ENCODE peak calls at places on chromosomes 3 and 15, in four cellular contexts. One of them, this sample, is unnamed.

GRCh38 chr3:125624341-125624740 is 29.0 kb upstream of the OSBPL11 start:
- DNase-seq in NCI-H774: no peak
- DNase-seq in memory B cell: no peak
- DNase-seq in astrocyte of the cerebellum: no peak
- DNase-seq in this sample: no peak

GRCh38 chr15:67521770-67522568 is 1.0 kb downstream of the C15orf61 start:
- DNase-seq in astrocyte of the cerebellum: no peak
- DNase-seq in memory B cell: no peak
- DNase-seq in NCI-H774: no peak
- DNase-seq in this sample: no peak

GRCh38 chr15:70062321-70062956 is 35.3 kb downstream of the TLE3 start:
- DNase-seq in astrocyte of the cerebellum: peak
- DNase-seq in memory B cell: no peak
- DNase-seq in NCI-H774: no peak
- DNase-seq in this sample: peak

GRCh38 chr3:40623567-40623966 is 98.8 kb downstream of the ZNF621 start:
- DNase-seq in astrocyte of the cerebellum: no peak
- DNase-seq in NCI-H774: no peak
- DNase-seq in memory B cell: peak
- DNase-seq in this sample: peak

GRCh38 chr15:90062023-90062728 is 40.1 kb downstream of the IDH2 start:
- DNase-seq in astrocyte of the cerebellum: no peak
- DNase-seq in memory B cell: no peak
- DNase-seq in NCI-H774: peak
- DNase-seq in this sample: no peak

GRCh38 chr15:49024840-49025239 is 21.4 kb downstream of the SECISBP2L start:
- DNase-seq in memory B cell: no peak
- DNase-seq in astrocyte of the cerebellum: no peak
- DNase-seq in NCI-H774: no peak
- DNase-seq in this sample: no peak

GRCh38 chr3:65030847-65031463 is 343.2 kb upstream of the ADAMTS9 start:
- DNase-seq in NCI-H774: no peak
- DNase-seq in memory B cell: no peak
- DNase-seq in astrocyte of the cerebellum: peak
- DNase-seq in this sample: peak

GRCh38 chr3:39407259-39407629 is 724 bp downstream of the RPSA start:
- DNase-seq in NCI-H774: no peak
- DNase-seq in memory B cell: no peak
- DNase-seq in astrocyte of the cerebellum: no peak
- DNase-seq in this sample: no peak

GRCh38 chr3:184757010-184757651 is 45.3 kb upstream of the MAGEF1 start:
- DNase-seq in memory B cell: no peak
- DNase-seq in astrocyte of the cerebellum: no peak
- DNase-seq in NCI-H774: no peak
- DNase-seq in this sample: no peak

GRCh38 chr15:95804484-95804883 is 526.0 kb upstream of the NR2F2 start:
- DNase-seq in memory B cell: no peak
- DNase-seq in NCI-H774: no peak
- DNase-seq in astrocyte of the cerebellum: no peak
- DNase-seq in this sample: no peak

GRCh38 chr15:96150277-96150676 is 180.2 kb upstream of the NR2F2 start:
- DNase-seq in astrocyte of the cerebellum: no peak
- DNase-seq in NCI-H774: no peak
- DNase-seq in memory B cell: no peak
- DNase-seq in this sample: no peak

GRCh38 chr3:86711634-86712033 is 279.3 kb downstream of the VGLL3 start:
- DNase-seq in memory B cell: no peak
- DNase-seq in astrocyte of the cerebellum: no peak
- DNase-seq in NCI-H774: no peak
- DNase-seq in this sample: no peak

GRCh38 chr3:194782767-194783404 is 97.2 kb downstream of the FAM43A start:
- DNase-seq in NCI-H774: peak
- DNase-seq in memory B cell: no peak
- DNase-seq in astrocyte of the cerebellum: no peak
- DNase-seq in this sample: no peak

GRCh38 chr3:182530316-182530715 is 263.0 kb upstream of the ATP11B start:
- DNase-seq in NCI-H774: no peak
- DNase-seq in memory B cell: no peak
- DNase-seq in astrocyte of the cerebellum: no peak
- DNase-seq in this sample: no peak

GRCh38 chr15:38454687-38455071 is 752 bp downstream of the FAM98B start:
- DNase-seq in astrocyte of the cerebellum: no peak
- DNase-seq in NCI-H774: no peak
- DNase-seq in memory B cell: no peak
- DNase-seq in this sample: no peak

GRCh38 chr3:69855436-69856162 is 116.3 kb downstream of the MITF start:
- DNase-seq in memory B cell: no peak
- DNase-seq in astrocyte of the cerebellum: peak
- DNase-seq in NCI-H774: no peak
- DNase-seq in this sample: no peak

GRCh38 chr15:99454941-99455795 is 110.6 kb upstream of the MEF2A start:
- DNase-seq in astrocyte of the cerebellum: peak
- DNase-seq in memory B cell: no peak
- DNase-seq in NCI-H774: no peak
- DNase-seq in this sample: peak

GRCh38 chr3:150528359-150528797 is 17.9 kb downstream of the SERP1 start:
- DNase-seq in memory B cell: peak
- DNase-seq in NCI-H774: no peak
- DNase-seq in astrocyte of the cerebellum: no peak
- DNase-seq in this sample: no peak

GRCh38 chr15:93028111-93028631 is 60.8 kb downstream of the RGMA start:
- DNase-seq in astrocyte of the cerebellum: no peak
- DNase-seq in memory B cell: no peak
- DNase-seq in NCI-H774: no peak
- DNase-seq in this sample: no peak

GRCh38 chr15:77018796-77019475 is 24.0 kb downstream of the PSTPIP1 start:
- DNase-seq in memory B cell: no peak
- DNase-seq in astrocyte of the cerebellum: no peak
- DNase-seq in NCI-H774: no peak
- DNase-seq in this sample: no peak

GRCh38 chr3:112858410-112859069 is 11.9 kb upstream of the CD200R1L start:
- DNase-seq in memory B cell: no peak
- DNase-seq in astrocyte of the cerebellum: no peak
- DNase-seq in NCI-H774: no peak
- DNase-seq in this sample: no peak

GRCh38 chr3:100068758-100069345 is 45.4 kb downstream of the FILIP1L start:
- DNase-seq in NCI-H774: peak
- DNase-seq in astrocyte of the cerebellum: peak
- DNase-seq in memory B cell: peak
- DNase-seq in this sample: peak

GRCh38 chr3:53531749-53532148 is 37.3 kb downstream of the CACNA1D start:
- DNase-seq in NCI-H774: peak
- DNase-seq in memory B cell: no peak
- DNase-seq in astrocyte of the cerebellum: no peak
- DNase-seq in this sample: no peak

GRCh38 chr3:37945407-37945802 is 45.2 kb upstream of the VILL start:
- DNase-seq in memory B cell: no peak
- DNase-seq in NCI-H774: no peak
- DNase-seq in astrocyte of the cerebellum: no peak
- DNase-seq in this sample: no peak

GRCh38 chr15:75195122-75195765 is 6.4 kb upstream of the C15orf39 start:
- DNase-seq in astrocyte of the cerebellum: no peak
- DNase-seq in NCI-H774: peak
- DNase-seq in memory B cell: no peak
- DNase-seq in this sample: no peak

GRCh38 chr3:22318325-22318724 is 567.3 kb upstream of the ZNF385D start:
- DNase-seq in NCI-H774: no peak
- DNase-seq in memory B cell: no peak
- DNase-seq in astrocyte of the cerebellum: peak
- DNase-seq in this sample: no peak

GRCh38 chr15:99310745-99311144 is 59.5 kb downstream of the LRRC28 start:
- DNase-seq in NCI-H774: no peak
- DNase-seq in memory B cell: no peak
- DNase-seq in astrocyte of the cerebellum: no peak
- DNase-seq in this sample: no peak

GRCh38 chr3:16447156-16447555 is 66.3 kb downstream of the RFTN1 start:
- DNase-seq in astrocyte of the cerebellum: no peak
- DNase-seq in NCI-H774: no peak
- DNase-seq in memory B cell: no peak
- DNase-seq in this sample: no peak

GRCh38 chr3:194672876-194673275 is 885 bp upstream of the LSG1 start:
- DNase-seq in NCI-H774: peak
- DNase-seq in memory B cell: no peak
- DNase-seq in astrocyte of the cerebellum: no peak
- DNase-seq in this sample: no peak